ENCODE peak calls at places on chromosome 1, in five cellular contexts. Z, R, H, I and C are unnamed samples.

GRCh38 chr1:39352881-39353280 is 138.6 kb upstream of the BMP8A start:
- DNase-seq in Z (no peak), R (no peak), H (no peak), I (no peak), C (no peak)

GRCh38 chr1:96510911-96511310 is 210.7 kb upstream of the PTBP2 start:
- DNase-seq in Z (no peak), R (no peak), H (no peak), I (no peak), C (no peak)

GRCh38 chr1:240967070-240967724 is 355.2 kb upstream of the GREM2 start:
- DNase-seq in Z (no peak), R (no peak), H (no peak), I (no peak), C (no peak)

GRCh38 chr1:24526940-24527542 is 24.4 kb downstream of the RCAN3 start:
- DNase-seq in Z (no peak), R (no peak), H (peak), I (peak), C (peak)

GRCh38 chr1:51660570-51660969 is 43.7 kb downstream of the OSBPL9 start:
- DNase-seq in Z (no peak), R (no peak), H (no peak), I (no peak), C (no peak)

GRCh38 chr1:211735208-211736170 is 60.1 kb upstream of the NEK2 start:
- DNase-seq in Z (no peak), R (no peak), H (no peak), I (no peak), C (peak)

GRCh38 chr1:201310986-201311355 is 27.7 kb downstream of the PKP1 start:
- DNase-seq in Z (no peak), R (no peak), H (no peak), I (no peak), C (no peak)

GRCh38 chr1:201222125-201222524 is 31.5 kb downstream of the IGFN1 start:
- DNase-seq in Z (no peak), R (peak), H (no peak), I (no peak), C (no peak)

GRCh38 chr1:21212126-21212525 is 35.4 kb upstream of the EIF4G3 start:
- DNase-seq in Z (no peak), R (no peak), H (no peak), I (no peak), C (no peak)